ENCODE peak calls at places on chromosomes 11 and 22, in six cellular contexts. One of them, this sample, is unnamed.

GRCh38 chr11:100576044-100577021 is 110.8 kb upstream of the ARHGAP42 start:
- DNase-seq in left ventricle myocardium inferior: no peak
- DNase-seq in HFFc6: peak; percentile 53
- DNase-seq in HT1080: peak; percentile 46
- DNase-seq in SHP77: peak; percentile 36
- DNase-seq in AG04450: no peak
- DNase-seq in this sample: no peak

GRCh38 chr22:19867617-19868016 is 12.9 kb upstream of the GNB1L start:
- DNase-seq in HFFc6: no peak
- DNase-seq in HT1080: no peak
- DNase-seq in SHP77: no peak
- DNase-seq in left ventricle myocardium inferior: peak; percentile 4
- DNase-seq in AG04450: no peak
- DNase-seq in this sample: no peak

GRCh38 chr11:134118016-134118415 is 49.1 kb downstream of the JAM3 start:
- DNase-seq in left ventricle myocardium inferior: no peak
- DNase-seq in HFFc6: no peak
- DNase-seq in AG04450: no peak
- DNase-seq in SHP77: no peak
- DNase-seq in HT1080: no peak
- DNase-seq in this sample: no peak

GRCh38 chr22:43090130-43090789 is 1.1 kb upstream of the TTLL1 start:
- DNase-seq in HFFc6: peak; percentile 78
- DNase-seq in HT1080: peak; percentile 92
- DNase-seq in SHP77: peak; percentile 82
- DNase-seq in left ventricle myocardium inferior: peak; percentile 34
- DNase-seq in AG04450: no peak
- DNase-seq in this sample: peak; percentile 24

GRCh38 chr22:27809226-27809625 is 7.7 kb upstream of the MN1 start:
- DNase-seq in AG04450: no peak
- DNase-seq in HFFc6: no peak
- DNase-seq in left ventricle myocardium inferior: no peak
- DNase-seq in SHP77: peak; percentile 40
- DNase-seq in HT1080: no peak
- DNase-seq in this sample: no peak

GRCh38 chr11:57336111-57336666 is 497 bp upstream of the SSRP1 start:
- DNase-seq in HT1080: no peak
- DNase-seq in AG04450: no peak
- DNase-seq in HFFc6: no peak
- DNase-seq in left ventricle myocardium inferior: no peak
- DNase-seq in SHP77: no peak
- DNase-seq in this sample: no peak

GRCh38 chr11:101715281-101715680 is 131.5 kb upstream of the TRPC6 start:
- DNase-seq in HT1080: no peak
- DNase-seq in SHP77: no peak
- DNase-seq in AG04450: no peak
- DNase-seq in left ventricle myocardium inferior: no peak
- DNase-seq in HFFc6: no peak
- DNase-seq in this sample: no peak

GRCh38 chr22:45581549-45582080 is 78.9 kb downstream of the FBLN1 start:
- DNase-seq in HFFc6: no peak
- DNase-seq in AG04450: no peak
- DNase-seq in left ventricle myocardium inferior: no peak
- DNase-seq in HT1080: no peak
- DNase-seq in SHP77: no peak
- DNase-seq in this sample: no peak

GRCh38 chr11:45834298-45834756 is 12.9 kb upstream of the CRY2 start:
- DNase-seq in AG04450: no peak
- DNase-seq in SHP77: no peak
- DNase-seq in HFFc6: no peak
- DNase-seq in left ventricle myocardium inferior: no peak
- DNase-seq in HT1080: no peak
- DNase-seq in this sample: no peak

GRCh38 chr11:2129323-2129698 is 9.9 kb downstream of the IGF2 start:
- DNase-seq in HFFc6: no peak
- DNase-seq in AG04450: no peak
- DNase-seq in left ventricle myocardium inferior: no peak
- DNase-seq in SHP77: no peak
- DNase-seq in HT1080: no peak
- DNase-seq in this sample: no peak

GRCh38 chr11:60915250-60915914 is 1.4 kb downstream of the TMEM109 start:
- DNase-seq in AG04450: no peak
- DNase-seq in HFFc6: peak; percentile 65
- DNase-seq in HT1080: peak; percentile 86
- DNase-seq in SHP77: no peak
- DNase-seq in left ventricle myocardium inferior: peak; percentile 49
- DNase-seq in this sample: peak; percentile 33

GRCh38 chr11:2532704-2533641 is 88.2 kb downstream of the KCNQ1 start:
- DNase-seq in AG04450: peak; percentile 84
- DNase-seq in HFFc6: peak; percentile 77
- DNase-seq in SHP77: peak; percentile 55
- DNase-seq in HT1080: peak; percentile 91
- DNase-seq in left ventricle myocardium inferior: peak; percentile 89
- DNase-seq in this sample: peak; percentile 79

GRCh38 chr11:129141748-129142475 is 50.2 kb downstream of the ARHGAP32 start:
- DNase-seq in AG04450: no peak
- DNase-seq in HFFc6: no peak
- DNase-seq in left ventricle myocardium inferior: no peak
- DNase-seq in SHP77: no peak
- DNase-seq in HT1080: no peak
- DNase-seq in this sample: no peak

GRCh38 chr11:35964846-35965245 is 21.0 kb downstream of the LDLRAD3 start:
- DNase-seq in SHP77: no peak
- DNase-seq in HFFc6: no peak
- DNase-seq in left ventricle myocardium inferior: no peak
- DNase-seq in AG04450: no peak
- DNase-seq in HT1080: no peak
- DNase-seq in this sample: no peak

GRCh38 chr11:68044145-68044813 is 5.5 kb downstream of the TCIRG1 start:
- DNase-seq in HFFc6: no peak
- DNase-seq in left ventricle myocardium inferior: no peak
- DNase-seq in SHP77: peak; percentile 65
- DNase-seq in AG04450: no peak
- DNase-seq in HT1080: no peak
- DNase-seq in this sample: no peak

GRCh38 chr11:120431633-120432032 is 79.9 kb upstream of the GRIK4 start:
- DNase-seq in SHP77: no peak
- DNase-seq in AG04450: peak; percentile 13
- DNase-seq in left ventricle myocardium inferior: no peak
- DNase-seq in HFFc6: peak; percentile 75
- DNase-seq in HT1080: peak; percentile 67
- DNase-seq in this sample: no peak

GRCh38 chr11:13339196-13340153 is 61.9 kb downstream of the BMAL1 start:
- DNase-seq in AG04450: peak; percentile 96
- DNase-seq in left ventricle myocardium inferior: no peak
- DNase-seq in HFFc6: peak; percentile 87
- DNase-seq in HT1080: peak; percentile 96
- DNase-seq in SHP77: no peak
- DNase-seq in this sample: no peak

GRCh38 chr11:74646964-74647363 is 54.6 kb downstream of the POLD3 start:
- DNase-seq in SHP77: no peak
- DNase-seq in HT1080: no peak
- DNase-seq in AG04450: no peak
- DNase-seq in HFFc6: no peak
- DNase-seq in left ventricle myocardium inferior: no peak
- DNase-seq in this sample: no peak

GRCh38 chr22:40116496-40117200 is 61.1 kb upstream of the TNRC6B start:
- DNase-seq in HT1080: no peak
- DNase-seq in AG04450: no peak
- DNase-seq in HFFc6: no peak
- DNase-seq in SHP77: no peak
- DNase-seq in left ventricle myocardium inferior: no peak
- DNase-seq in this sample: no peak

GRCh38 chr22:25060522-25061071 is 108.1 kb downstream of the KIAA1671 start:
- DNase-seq in SHP77: no peak
- DNase-seq in HT1080: no peak
- DNase-seq in AG04450: no peak
- DNase-seq in HFFc6: no peak
- DNase-seq in left ventricle myocardium inferior: no peak
- DNase-seq in this sample: no peak

GRCh38 chr11:117095301-117096139 is 2.7 kb downstream of the SIK3 start:
- DNase-seq in HFFc6: peak; percentile 87
- DNase-seq in HT1080: no peak
- DNase-seq in AG04450: no peak
- DNase-seq in SHP77: no peak
- DNase-seq in left ventricle myocardium inferior: no peak
- DNase-seq in this sample: no peak

GRCh38 chr11:27201454-27202302 is 161.1 kb downstream of the BBOX1 start:
- DNase-seq in HFFc6: peak; percentile 89
- DNase-seq in AG04450: no peak
- DNase-seq in HT1080: no peak
- DNase-seq in SHP77: peak; percentile 81
- DNase-seq in left ventricle myocardium inferior: peak; percentile 68
- DNase-seq in this sample: no peak

GRCh38 chr11:38543311-38543710 is 1945.3 kb upstream of the RAG2 start:
- DNase-seq in AG04450: peak; percentile 21
- DNase-seq in SHP77: no peak
- DNase-seq in left ventricle myocardium inferior: no peak
- DNase-seq in HT1080: peak; percentile 10
- DNase-seq in HFFc6: peak; percentile 19
- DNase-seq in this sample: no peak

GRCh38 chr11:126148317-126148716 is 63.1 kb downstream of the RPUSD4 start:
- DNase-seq in HT1080: no peak
- DNase-seq in SHP77: no peak
- DNase-seq in HFFc6: no peak
- DNase-seq in AG04450: no peak
- DNase-seq in left ventricle myocardium inferior: no peak
- DNase-seq in this sample: no peak

GRCh38 chr22:21041937-21042336 is 3.8 kb upstream of the LRRC74B start:
- DNase-seq in left ventricle myocardium inferior: no peak
- DNase-seq in AG04450: no peak
- DNase-seq in SHP77: no peak
- DNase-seq in HT1080: peak; percentile 63
- DNase-seq in HFFc6: peak; percentile 72
- DNase-seq in this sample: no peak

GRCh38 chr11:126194121-126194543 is 17.3 kb downstream of the RPUSD4 start:
- DNase-seq in HT1080: peak; percentile 16
- DNase-seq in AG04450: no peak
- DNase-seq in SHP77: peak; percentile 23
- DNase-seq in left ventricle myocardium inferior: no peak
- DNase-seq in HFFc6: peak; percentile 43
- DNase-seq in this sample: peak; percentile 7

GRCh38 chr11:69480547-69481392 is 693 bp upstream of the LINC01488 start:
- DNase-seq in AG04450: no peak
- DNase-seq in left ventricle myocardium inferior: peak; percentile 79
- DNase-seq in HFFc6: no peak
- DNase-seq in SHP77: no peak
- DNase-seq in HT1080: no peak
- DNase-seq in this sample: no peak

GRCh38 chr11:69357458-69358397 is 63.8 kb downstream of the MYEOV start:
- DNase-seq in HFFc6: no peak
- DNase-seq in AG04450: no peak
- DNase-seq in left ventricle myocardium inferior: no peak
- DNase-seq in HT1080: no peak
- DNase-seq in SHP77: no peak
- DNase-seq in this sample: no peak

GRCh38 chr11:95968585-95968984 is 44.7 kb upstream of the MTMR2 start:
- DNase-seq in HT1080: no peak
- DNase-seq in AG04450: no peak
- DNase-seq in HFFc6: peak; percentile 10
- DNase-seq in SHP77: no peak
- DNase-seq in left ventricle myocardium inferior: no peak
- DNase-seq in this sample: no peak

GRCh38 chr11:31050061-31050790 is 319.3 kb downstream of the DCDC1 start:
- DNase-seq in AG04450: no peak
- DNase-seq in HT1080: no peak
- DNase-seq in SHP77: peak; percentile 62
- DNase-seq in HFFc6: no peak
- DNase-seq in left ventricle myocardium inferior: no peak
- DNase-seq in this sample: no peak

GRCh38 chr11:1293619-1294015 is 15.8 kb downstream of the TOLLIP start:
- DNase-seq in AG04450: no peak
- DNase-seq in HFFc6: no peak
- DNase-seq in SHP77: no peak
- DNase-seq in left ventricle myocardium inferior: peak; percentile 9
- DNase-seq in HT1080: no peak
- DNase-seq in this sample: no peak

GRCh38 chr11:86869531-86869930 is 69.2 kb downstream of the PRSS23 start:
- DNase-seq in SHP77: no peak
- DNase-seq in AG04450: no peak
- DNase-seq in HFFc6: no peak
- DNase-seq in left ventricle myocardium inferior: no peak
- DNase-seq in HT1080: peak; percentile 20
- DNase-seq in this sample: no peak

This sample was measured in nucleus accumbens.